ENCODE peak calls at places on chromosomes 6 and 20, in five cellular contexts. J, X, L, U and Q are unnamed samples.

GRCh38 chr6:167827588-167828324 is 1.0 kb downstream of the AFDN start:
- DNase-seq in J (no peak), X (peak; percentile 54), L (peak; percentile 44), U (peak; percentile 57), Q (peak; percentile 56)

GRCh38 chr20:23060629-23061028 is 11.2 kb upstream of the THBD start:
- DNase-seq in J (no peak), X (no peak), L (no peak), U (no peak), Q (no peak)

GRCh38 chr6:152089992-152090391 is 282.5 kb downstream of the ESR1 start:
- DNase-seq in J (no peak), X (no peak), L (peak; percentile 39), U (peak; percentile 62), Q (no peak)

GRCh38 chr20:47781631-47782030 is 3.6 kb downstream of the SULF2 start:
- DNase-seq in J (no peak), X (no peak), L (no peak), U (no peak), Q (no peak)

GRCh38 chr6:56370591-56371198 is 123.3 kb upstream of the COL21A1 start:
- DNase-seq in J (no peak), X (no peak), L (no peak), U (peak; percentile 96), Q (peak; percentile 91)

GRCh38 chr20:35942243-35942642 is 12.1 kb downstream of the SCAND1 start:
- DNase-seq in J (no peak), X (peak; percentile 67), L (no peak), U (no peak), Q (peak; percentile 56)

GRCh38 chr6:53581161-53581560 is 36.3 kb upstream of the GCLC start:
- DNase-seq in J (no peak), X (no peak), L (no peak), U (peak; percentile 46), Q (no peak)

GRCh38 chr6:104973404-104973803 is 16.5 kb downstream of the LIN28B start:
- DNase-seq in J (no peak), X (no peak), L (no peak), U (no peak), Q (no peak)

GRCh38 chr6:15543262-15543917 is 119.4 kb downstream of the DTNBP1 start:
- DNase-seq in J (no peak), X (no peak), L (no peak), U (no peak), Q (no peak)

GRCh38 chr6:106468935-106469334 is 108.4 kb downstream of the CRYBG1 start:
- DNase-seq in J (no peak), X (no peak), L (no peak), U (no peak), Q (no peak)

GRCh38 chr6:158019416-158019815 is 37.8 kb downstream of the SYNJ2 start:
- DNase-seq in J (no peak), X (no peak), L (peak; percentile 8), U (no peak), Q (no peak)

GRCh38 chr20:10792291-10792690 is 118.5 kb upstream of the JAG1 start:
- DNase-seq in J (no peak), X (no peak), L (no peak), U (no peak), Q (no peak)

GRCh38 chr6:164106345-164106769 is 691.8 kb downstream of the QKI start:
- DNase-seq in J (no peak), X (no peak), L (peak; percentile 73), U (peak; percentile 59), Q (peak; percentile 52)

GRCh38 chr6:31907158-31907813 is 5.4 kb upstream of the ZBTB12 start:
- DNase-seq in J (no peak), X (no peak), L (no peak), U (peak; percentile 97), Q (peak; percentile 63)

GRCh38 chr6:52877786-52878185 is 31.7 kb downstream of the GSTA3 start:
- DNase-seq in J (no peak), X (no peak), L (no peak), U (no peak), Q (no peak)

GRCh38 chr6:44820366-44821158 is 433.1 kb downstream of the CDC5L start:
- DNase-seq in J (no peak), X (no peak), L (no peak), U (no peak), Q (no peak)

GRCh38 chr6:12578751-12579150 is 137.8 kb upstream of the PHACTR1 start:
- DNase-seq in J (no peak), X (no peak), L (no peak), U (no peak), Q (no peak)

GRCh38 chr6:117613920-117614535 is 11.7 kb upstream of the GOPC start:
- DNase-seq in J (no peak), X (no peak), L (no peak), U (no peak), Q (no peak)

GRCh38 chr6:72031471-72031870 is 145.1 kb downstream of the RIMS1 start:
- DNase-seq in J (no peak), X (no peak), L (no peak), U (no peak), Q (no peak)

GRCh38 chr20:3304456-3304855 is 65.5 kb upstream of the SLC4A11 start:
- DNase-seq in J (no peak), X (no peak), L (no peak), U (no peak), Q (no peak)

GRCh38 chr6:159654483-159655098 is 38.5 kb downstream of the SOD2 start:
- DNase-seq in J (peak; percentile 41), X (peak; percentile 48), L (no peak), U (peak; percentile 84), Q (peak; percentile 80)

GRCh38 chr6:25942561-25943147 is 12.2 kb upstream of the SLC17A2 start:
- DNase-seq in J (peak; percentile 48), X (peak; percentile 23), L (no peak), U (peak; percentile 80), Q (peak; percentile 56)

GRCh38 chr6:3959385-3959784 is 110.2 kb downstream of the FAM50B start:
- DNase-seq in J (no peak), X (no peak), L (no peak), U (no peak), Q (no peak)

GRCh38 chr6:30759575-30760239 is 15.4 kb upstream of the IER3 start:
- DNase-seq in J (no peak), X (no peak), L (no peak), U (peak; percentile 91), Q (no peak)

GRCh38 chr20:10447028-10447427 is 11.9 kb downstream of the SLX4IP start:
- DNase-seq in J (peak; percentile 67), X (no peak), L (no peak), U (peak; percentile 77), Q (peak; percentile 84)

GRCh38 chr20:3134151-3134550 is 25.5 kb downstream of the FASTKD5 start:
- DNase-seq in J (no peak), X (no peak), L (no peak), U (no peak), Q (no peak)

GRCh38 chr6:144551339-144551738 is 266.2 kb downstream of the UTRN start:
- DNase-seq in J (no peak), X (no peak), L (no peak), U (no peak), Q (no peak)

GRCh38 chr6:43093361-43094289 is 17.5 kb downstream of the PTK7 start:
- DNase-seq in J (no peak), X (no peak), L (no peak), U (peak; percentile 54), Q (no peak)

GRCh38 chr6:6225885-6226284 is 94.6 kb downstream of the F13A1 start:
- DNase-seq in J (no peak), X (no peak), L (no peak), U (no peak), Q (no peak)

GRCh38 chr6:163199371-163199770 is 215.1 kb upstream of the QKI start:
- DNase-seq in J (no peak), X (no peak), L (no peak), U (no peak), Q (no peak)

GRCh38 chr20:63522981-63523611 is 2.5 kb downstream of the PPDPF start:
- DNase-seq in J (no peak), X (no peak), L (no peak), U (no peak), Q (no peak)

GRCh38 chr20:62926229-62927127 is at the start of gene DIDO1:
- DNase-seq in J (peak; percentile 69), X (peak; percentile 86), L (peak; percentile 89), U (peak; percentile 89), Q (peak; percentile 91)

GRCh38 chr6:4957521-4958231 is 46.2 kb downstream of the RPP40 start:
- DNase-seq in J (no peak), X (no peak), L (no peak), U (no peak), Q (no peak)

GRCh38 chr20:53623127-53623453 is 29.5 kb upstream of the ZNF217 start:
- DNase-seq in J (no peak), X (no peak), L (no peak), U (no peak), Q (no peak)

GRCh38 chr6:8057263-8057662 is 6.9 kb downstream of the BLOC1S5 start:
- DNase-seq in J (no peak), X (no peak), L (no peak), U (no peak), Q (no peak)
- H3K36me3 ChIP-seq in J (peaks cover 3% of the 10 kb centered on the region), X (peaks cover 77% of the 10 kb centered on the region), L (peaks cover 30% of the 10 kb centered on the region), U (peaks cover 6% of the 10 kb centered on the region), Q (peaks cover 36% of the 10 kb centered on the region)

GRCh38 chr6:41531591-41532582 is 14.3 kb upstream of the FOXP4 start:
- DNase-seq in J (no peak), X (no peak), L (no peak), U (peak; percentile 44), Q (peak; percentile 78)
- H3K4me3 ChIP-seq in J (no peak overlapping the region), X (no peak overlapping the region), L (no peak overlapping the region), U (no peak overlapping the region), Q (no peak overlapping the region)

GRCh38 chr6:38722037-38722436 is 6.9 kb downstream of the DNAH8 start:
- DNase-seq in J (no peak), X (no peak), L (no peak), U (no peak), Q (no peak)
- H3K27ac ChIP-seq in J (no peak overlapping the region), X (no peak overlapping the region), L (no peak overlapping the region), U (no peak overlapping the region), Q (no peak overlapping the region)

GRCh38 chr20:59002388-59002787 is 4.7 kb downstream of the CTSZ start:
- DNase-seq in J (no peak), X (no peak), L (no peak), U (no peak), Q (no peak)

GRCh38 chr20:59001068-59001448 is 6.0 kb downstream of the CTSZ start:
- DNase-seq in J (no peak), X (no peak), L (no peak), U (no peak), Q (no peak)

GRCh38 chr20:58998656-58999055 is 8.4 kb downstream of the CTSZ start:
- DNase-seq in J (no peak), X (no peak), L (no peak), U (no peak), Q (no peak)

GRCh38 chr20:59001449-59002171 is 5.4 kb downstream of the CTSZ start:
- DNase-seq in J (no peak), X (no peak), L (no peak), U (no peak), Q (no peak)

DNA sequence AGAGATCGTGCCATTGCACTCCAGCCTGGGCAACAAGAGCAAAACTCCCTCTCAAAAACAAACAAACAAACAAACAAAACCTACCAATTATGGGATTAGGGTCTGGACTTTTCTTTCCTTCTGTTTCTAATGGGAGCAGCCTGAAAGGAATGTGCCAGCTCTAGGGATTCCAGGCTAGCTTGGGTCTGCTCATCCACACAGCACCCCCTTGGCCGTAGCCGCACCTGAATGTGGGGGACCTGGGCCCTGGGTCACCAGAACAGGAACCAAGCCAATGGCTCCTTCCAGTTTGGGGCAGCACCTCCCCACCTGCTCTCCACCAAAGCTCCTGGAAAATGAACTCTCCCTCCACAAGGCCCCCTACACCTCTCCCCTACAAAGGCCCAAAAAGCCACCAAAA is 6.7 kb downstream of the CTSZ start:
- DNase-seq in J (no peak), X (no peak), L (no peak), U (no peak), Q (no peak)
- H3K36me3 ChIP-seq in J (peaks cover 19% of the 10 kb centered on the region), X (peaks cover 21% of the 10 kb centered on the region), L (peaks cover 67% of the 10 kb centered on the region), U (peaks cover 5% of the 10 kb centered on the region), Q (peaks cover 10% of the 10 kb centered on the region)